ENCODE peak calls at places on chromosome 11, in five cellular contexts. One of them, this sample, is unnamed.

GRCh38 chr11:32893947-32894827 is 1.6 kb downstream of the QSER1 start:
- DNase-seq in A549: peak
- DNase-seq in LoVo: peak
- DNase-seq in GM23338: peak
- DNase-seq in substantia nigra: peak
- DNase-seq in this sample: peak

GRCh38 chr11:106231591-106231990 is 154.1 kb downstream of the AASDHPPT start:
- DNase-seq in A549: no peak
- DNase-seq in LoVo: peak
- DNase-seq in GM23338: no peak
- DNase-seq in substantia nigra: no peak
- DNase-seq in this sample: peak

GRCh38 chr11:11592146-11592684 is 29.6 kb downstream of the GALNT18 start:
- DNase-seq in GM23338: no peak
- DNase-seq in substantia nigra: no peak
- DNase-seq in LoVo: no peak
- DNase-seq in A549: no peak
- DNase-seq in this sample: no peak

GRCh38 chr11:57157624-57158023 is 24.1 kb upstream of the LRRC55 start:
- DNase-seq in A549: no peak
- DNase-seq in GM23338: no peak
- DNase-seq in LoVo: no peak
- DNase-seq in substantia nigra: no peak
- DNase-seq in this sample: no peak

GRCh38 chr11:1938343-1939005 is 8.7 kb upstream of the MRPL23 start:
- DNase-seq in LoVo: no peak
- DNase-seq in A549: no peak
- DNase-seq in GM23338: no peak
- DNase-seq in substantia nigra: no peak
- DNase-seq in this sample: no peak

GRCh38 chr11:2409026-2409553 is 8.5 kb downstream of the TSSC4 start:
- DNase-seq in A549: no peak
- DNase-seq in GM23338: no peak
- DNase-seq in LoVo: no peak
- DNase-seq in substantia nigra: no peak
- DNase-seq in this sample: no peak

GRCh38 chr11:37952035-37952434 is 1354.0 kb upstream of the RAG2 start:
- DNase-seq in GM23338: no peak
- DNase-seq in substantia nigra: no peak
- DNase-seq in LoVo: no peak
- DNase-seq in A549: no peak
- DNase-seq in this sample: no peak

GRCh38 chr11:116190861-116191260 is 581.9 kb downstream of the BUD13 start:
- DNase-seq in LoVo: no peak
- DNase-seq in A549: no peak
- DNase-seq in substantia nigra: no peak
- DNase-seq in GM23338: no peak
- DNase-seq in this sample: no peak

GRCh38 chr11:5037926-5038325 is 8.4 kb upstream of the OR52J3 start:
- DNase-seq in substantia nigra: no peak
- DNase-seq in A549: no peak
- DNase-seq in GM23338: no peak
- DNase-seq in LoVo: no peak
- DNase-seq in this sample: no peak

GRCh38 chr11:117185739-117186430 is 7.3 kb downstream of the SIDT2 start:
- DNase-seq in A549: no peak
- DNase-seq in substantia nigra: no peak
- DNase-seq in GM23338: no peak
- DNase-seq in LoVo: no peak
- DNase-seq in this sample: peak

GRCh38 chr11:35387341-35387982 is 31.9 kb downstream of the SLC1A2 start:
- DNase-seq in A549: peak
- DNase-seq in GM23338: no peak
- DNase-seq in LoVo: no peak
- DNase-seq in substantia nigra: no peak
- DNase-seq in this sample: no peak

GRCh38 chr11:43573233-43573632 is 107.3 kb upstream of the HSD17B12 start:
- DNase-seq in substantia nigra: no peak
- DNase-seq in LoVo: peak
- DNase-seq in GM23338: peak
- DNase-seq in A549: peak
- DNase-seq in this sample: peak

GRCh38 chr11:4947505-4947904 is at the start of gene OR51A4:
- DNase-seq in GM23338: no peak
- DNase-seq in A549: no peak
- DNase-seq in LoVo: no peak
- DNase-seq in substantia nigra: no peak
- DNase-seq in this sample: no peak

GRCh38 chr11:12319734-12320387 is 57.5 kb upstream of the PARVA start:
- DNase-seq in GM23338: no peak
- DNase-seq in substantia nigra: no peak
- DNase-seq in LoVo: no peak
- DNase-seq in A549: no peak
- DNase-seq in this sample: no peak

GRCh38 chr11:86172894-86173293 is 71.7 kb upstream of the EED start:
- DNase-seq in A549: no peak
- DNase-seq in GM23338: no peak
- DNase-seq in LoVo: no peak
- DNase-seq in substantia nigra: no peak
- DNase-seq in this sample: peak